ENCODE peak calls at places on chromosomes 4 and X, in seven cellular contexts. K is colonic mucosa, B is fibroblast of lung, T is neural progenitor cell, A is esophagus muscularis mucosa, M is cardiac muscle cell, J is right atrium auricular region. F is an unnamed sample.
A peak's percentile ranks its signal among the peaks of the same experiment; 100 is the strongest.

GRCh38 chr4:70902577-70903281 is 560 bp downstream of the MOB1B start:
- DNase-seq in K (peak; percentile 34), A (no peak), J (no peak), T (no peak), M (peak; percentile 55), B (no peak), F (peak; percentile 80)

GRCh38 chrX:2692221-2693122 is 1.4 kb downstream of the CD99 start:
- DNase-seq in K (peak; percentile 58), J (peak; percentile 78), A (no peak), M (peak; percentile 72), T (peak; percentile 39), B (peak; percentile 85), F (peak; percentile 86)

GRCh38 chr4:178937130-178937529 is 1494.9 kb upstream of the AGA start:
- DNase-seq in J (no peak), K (no peak), A (no peak), M (no peak), B (peak; percentile 25), T (no peak), F (no peak)

GRCh38 chrX:13126785-13127184 is 82.4 kb upstream of the FAM9C start:
- DNase-seq in J (no peak), K (no peak), B (peak; percentile 60), A (no peak), M (peak; percentile 42), T (no peak), F (no peak)

GRCh38 chr4:113878718-113879117 is 100.7 kb downstream of the ARSJ start:
- DNase-seq in T (peak; percentile 83), K (no peak), M (peak; percentile 24), J (no peak), A (no peak), B (peak; percentile 78), F (no peak)

GRCh38 chr4:140427919-140428471 is 547 bp upstream of the CLGN start:
- DNase-seq in K (no peak), B (no peak), J (no peak), A (no peak), T (no peak), M (peak; percentile 10), F (no peak)

GRCh38 chrX:12955882-12956703 is 18.8 kb upstream of the TMSB4X start:
- DNase-seq in M (peak; percentile 84), T (no peak), K (peak; percentile 68), A (no peak), J (no peak), B (peak; percentile 81), F (no peak)

GRCh38 chr4:33722254-33722653 is 2522.1 kb downstream of the ARAP2 start:
- DNase-seq in K (no peak), T (no peak), M (peak; percentile 66), B (peak; percentile 18), A (no peak), J (no peak), F (no peak)

GRCh38 chrX:46574941-46575381 is 1.4 kb downstream of the CHST7 start:
- DNase-seq in A (no peak), T (peak; percentile 55), B (peak; percentile 35), K (no peak), J (no peak), M (peak; percentile 29), F (no peak)

GRCh38 chrX:122866527-122866926 is 317.6 kb upstream of the GRIA3 start:
- DNase-seq in M (peak; percentile 44), A (no peak), B (peak; percentile 92), K (no peak), T (no peak), J (no peak), F (no peak)

GRCh38 chr4:54277691-54278090 is 48.6 kb downstream of the PDGFRA start:
- DNase-seq in K (no peak), B (peak; percentile 91), J (no peak), T (no peak), M (peak; percentile 75), A (no peak), F (no peak)

GRCh38 chrX:46831620-46832327 is 5.1 kb upstream of the RP2 start:
- DNase-seq in M (peak; percentile 35), A (no peak), T (no peak), K (no peak), B (peak; percentile 59), J (no peak), F (no peak)

GRCh38 chrX:11064851-11065600 is 46.1 kb upstream of the HCCS start:
- DNase-seq in A (no peak), T (no peak), J (no peak), K (no peak), M (peak; percentile 82), B (peak; percentile 84), F (no peak)

GRCh38 chr4:18052158-18052557 is 30.6 kb upstream of the LCORL start:
- DNase-seq in A (no peak), B (no peak), M (no peak), T (no peak), J (no peak), K (no peak), F (no peak)

GRCh38 chr4:152115794-152116193 is 355.0 kb upstream of the GATB start:
- DNase-seq in K (no peak), M (peak; percentile 3), T (no peak), J (no peak), B (no peak), A (peak; percentile 85), F (no peak)

GRCh38 chrX:25158635-25159034 is 142.9 kb upstream of the ARX start:
- DNase-seq in T (no peak), M (no peak), A (no peak), B (peak; percentile 67), K (no peak), J (no peak), F (no peak)

GRCh38 chr4:40482985-40483647 is 146.5 kb downstream of the RBM47 start:
- DNase-seq in J (no peak), B (peak; percentile 6), T (peak; percentile 58), A (no peak), K (no peak), M (no peak), F (no peak)

GRCh38 chrX:76026751-76027150 is 146.1 kb upstream of the PBDC1 start:
- DNase-seq in B (no peak), A (no peak), T (no peak), J (no peak), M (no peak), K (no peak), F (no peak)

GRCh38 chrX:100368167-100368566 is 41.9 kb downstream of the PCDH19 start:
- DNase-seq in J (no peak), T (peak; percentile 42), K (no peak), A (no peak), B (no peak), M (peak; percentile 11), F (no peak)
- TF ChIP-seq CTCF in J (peak; percentile 25), T (peak; percentile 55), K (peak; percentile 22), A (no peak), B (no peak), M (peak; percentile 39), F (no peak)

DNA sequence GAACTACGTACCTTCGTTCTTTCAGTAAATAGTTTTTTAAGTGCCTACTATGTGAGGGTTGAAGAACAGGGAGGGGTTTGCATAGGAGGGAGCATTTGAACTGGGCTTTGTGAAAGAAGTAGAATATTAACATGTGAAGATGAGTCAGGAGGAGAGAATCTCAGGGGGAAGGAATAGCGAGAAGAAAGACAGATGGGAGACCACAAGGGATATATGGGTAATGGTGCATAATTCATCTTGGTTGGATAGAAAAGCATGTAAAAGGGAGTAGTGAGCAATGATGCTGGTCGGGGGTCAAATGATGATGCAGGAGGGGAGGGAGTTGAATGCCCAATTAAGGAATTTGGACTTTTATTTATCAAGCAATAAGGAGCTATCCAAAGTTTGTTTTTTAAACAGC is 52.7 kb downstream of the TMEM164 start:
- DNase-seq in J (no peak), M (no peak), A (no peak), K (no peak), T (no peak), B (peak; percentile 41), F (no peak)
- H3K4me1 ChIP-seq in J (no peaks in the 10 kb centered on the region), M (peaks cover 8% of the 10 kb centered on the region), A (no peaks in the 10 kb centered on the region), K (no peaks in the 10 kb centered on the region), T (peaks cover 14% of the 10 kb centered on the region), B (no peaks in the 10 kb centered on the region), F (no peaks in the 10 kb centered on the region)

GRCh38 chr4:119034276-119035008 is 101.2 kb upstream of the MYOZ2 start:
- DNase-seq in M (no peak), B (peak; percentile 55), J (no peak), T (no peak), K (no peak), A (no peak), F (no peak)

GRCh38 chr4:119030536-119030890 is 105.1 kb upstream of the MYOZ2 start:
- DNase-seq in T (no peak), A (no peak), B (no peak), J (no peak), K (no peak), M (no peak), F (no peak)

GRCh38 chr4:119031218-119031617 is 104.4 kb upstream of the MYOZ2 start:
- DNase-seq in M (no peak), J (no peak), B (no peak), K (no peak), A (no peak), T (no peak), F (no peak)

GRCh38 chr4:119035941-119036737 is 99.5 kb upstream of the MYOZ2 start:
- DNase-seq in B (peak; percentile 56), T (no peak), J (no peak), K (no peak), A (no peak), M (no peak), F (no peak)

GRCh38 chr4:119032921-119033685 is 102.5 kb upstream of the MYOZ2 start:
- DNase-seq in M (no peak), A (no peak), T (no peak), K (no peak), B (peak; percentile 13), J (no peak), F (no peak)
- H3K4me3 ChIP-seq in M (no peak overlapping the region), A (peak overlapping the region; percentile 62), T (no peak overlapping the region), K (no peak overlapping the region), B (no peak overlapping the region), J (no peak overlapping the region), F (no peak overlapping the region)

GRCh38 chr4:173311368-173311767 is 22.8 kb downstream of the HMGB2 start:
- DNase-seq in J (no peak), A (no peak), M (no peak), B (no peak), T (no peak), K (no peak), F (no peak)
- TF ChIP-seq CTCF in J (no peak), A (no peak), M (no peak), B (no peak), T (no peak), K (no peak), F (no peak)

DNA sequence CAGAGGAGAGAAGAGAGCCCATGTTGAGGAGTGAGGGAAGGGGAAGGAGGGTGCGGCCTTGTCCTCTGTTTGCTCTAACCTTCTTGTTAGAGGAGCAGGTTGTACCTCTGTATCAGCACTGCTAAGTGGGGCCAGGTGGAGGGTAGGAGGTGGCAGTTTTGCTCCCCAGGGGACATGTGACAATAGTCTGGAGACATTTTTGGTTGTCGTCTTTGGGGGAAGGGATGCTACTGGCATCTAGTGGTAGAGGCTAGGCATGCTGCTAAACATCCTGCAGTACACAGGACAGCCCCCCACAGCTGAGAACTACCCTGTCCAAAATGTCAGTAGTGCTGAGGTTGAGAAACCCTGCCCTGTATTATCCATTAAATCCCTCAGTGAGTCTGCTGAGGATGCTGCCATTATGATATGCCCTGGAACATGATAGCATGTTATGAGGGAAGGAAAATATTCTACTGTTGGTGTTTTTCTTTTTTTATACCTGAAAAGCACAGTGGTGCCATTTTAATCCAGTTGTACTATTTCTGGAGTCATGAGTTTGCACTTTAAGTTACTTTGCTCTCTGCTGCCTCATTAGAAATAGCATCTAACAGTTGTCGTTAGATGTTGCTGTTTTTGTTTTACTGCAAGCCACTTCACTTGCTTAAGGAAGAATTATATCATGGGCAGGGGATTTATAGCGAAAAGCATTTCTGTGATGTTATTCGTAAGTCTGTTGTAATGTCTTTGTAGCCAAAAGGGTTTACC is 90.6 kb downstream of the LRP2BP start:
- DNase-seq in A (no peak), B (peak; percentile 39), K (no peak), M (peak; percentile 25), J (no peak), T (peak; percentile 82), F (no peak)
- H3K4me1 ChIP-seq in A (no peaks in the 10 kb centered on the region), B (peaks cover 10% of the 10 kb centered on the region), K (no peaks in the 10 kb centered on the region), M (peaks cover 3% of the 10 kb centered on the region), J (peaks cover 11% of the 10 kb centered on the region), T (peaks cover 36% of the 10 kb centered on the region), F (no peaks in the 10 kb centered on the region)

F was measured in suprapubic skin.